ENCODE peak calls at places on chromosomes 1 and 21, in six cellular contexts. Q, S, Y, O, H and U are unnamed samples.

GRCh38 chr1:183576537-183576936 is 13.7 kb downstream of the NCF2 start:
- DNase-seq in Q (no peak), Y (no peak), O (no peak), H (no peak), S (no peak), U (no peak)

GRCh38 chr1:31765041-31765467 is 914 bp upstream of the ADGRB2 start:
- DNase-seq in Q (peak; percentile 19), S (peak; percentile 19), Y (no peak), H (no peak), O (peak; percentile 41), U (no peak)

GRCh38 chr1:215835951-215836350 is 268.8 kb downstream of the KCTD3 start:
- DNase-seq in O (no peak), Q (no peak), H (peak; percentile 64), Y (no peak), S (peak; percentile 90), U (peak; percentile 89)

GRCh38 chr1:98147280-98147679 is 226.4 kb upstream of the DPYD start:
- DNase-seq in S (no peak), Y (no peak), H (peak; percentile 57), O (no peak), Q (no peak), U (no peak)

GRCh38 chr1:213166868-213167267 is 115.8 kb downstream of the RPS6KC1 start:
- DNase-seq in Q (no peak), O (no peak), H (no peak), Y (no peak), S (no peak), U (no peak)

GRCh38 chr1:32761253-32761877 is 55.8 kb downstream of the YARS1 start:
- DNase-seq in S (peak; percentile 81), Q (peak; percentile 55), O (peak; percentile 85), H (peak; percentile 89), Y (peak; percentile 80), U (peak; percentile 88)

GRCh38 chr1:246632584-246633168 is 66.4 kb downstream of the CNST start:
- DNase-seq in S (peak; percentile 88), Y (no peak), H (peak; percentile 97), O (no peak), Q (no peak), U (peak; percentile 93)

GRCh38 chr1:10724052-10724494 is 72.4 kb downstream of the CASZ1 start:
- DNase-seq in Q (no peak), H (peak; percentile 57), O (peak; percentile 63), S (peak; percentile 26), Y (peak; percentile 86), U (peak; percentile 25)

GRCh38 chr1:113966013-113966412 is 13.3 kb upstream of the OLFML3 start:
- DNase-seq in Q (no peak), S (no peak), Y (no peak), O (no peak), H (peak; percentile 33), U (no peak)

GRCh38 chr1:183956559-183957188 is 80.9 kb downstream of the COLGALT2 start:
- DNase-seq in H (peak; percentile 90), Q (peak; percentile 95), O (no peak), S (peak; percentile 87), Y (no peak), U (peak; percentile 35)

GRCh38 chr1:187517508-187517907 is 688.8 kb downstream of the PLA2G4A start:
- DNase-seq in H (no peak), O (no peak), Q (no peak), S (no peak), Y (no peak), U (no peak)

GRCh38 chr21:45004481-45005263 is 64.8 kb downstream of the SLX9 start:
- DNase-seq in O (no peak), S (peak; percentile 32), Q (no peak), Y (peak; percentile 59), H (peak; percentile 65), U (no peak)

GRCh38 chr21:28832013-28832714 is 160.5 kb downstream of the LTN1 start:
- DNase-seq in O (no peak), H (peak; percentile 32), S (peak; percentile 41), Y (no peak), Q (no peak), U (no peak)

GRCh38 chr21:45973475-45974072 is 8.0 kb upstream of the COL6A1 start:
- DNase-seq in H (peak; percentile 82), O (peak; percentile 77), Y (peak; percentile 78), Q (peak; percentile 68), S (peak; percentile 87), U (no peak)

GRCh38 chr1:30856260-30856790 is 52.2 kb downstream of the SDC3 start:
- DNase-seq in H (peak; percentile 53), S (no peak), Q (no peak), O (peak; percentile 30), Y (no peak), U (no peak)

GRCh38 chr1:241825581-241825980 is 22.4 kb upstream of the EXO1 start:
- DNase-seq in S (peak; percentile 52), O (no peak), H (peak; percentile 41), Y (no peak), Q (no peak), U (peak; percentile 23)

GRCh38 chr1:12184008-12184681 is 17.4 kb downstream of the TNFRSF1B start:
- DNase-seq in H (peak; percentile 65), Y (peak; percentile 87), S (peak; percentile 85), O (peak; percentile 32), Q (no peak), U (no peak)

GRCh38 chr1:233777571-233777970 is 126.9 kb upstream of the SLC35F3 start:
- DNase-seq in H (no peak), O (no peak), S (no peak), Y (no peak), Q (no peak), U (no peak)

GRCh38 chr1:27557596-27558340 is 46.2 kb downstream of the AHDC1 start:
- DNase-seq in Q (no peak), H (peak; percentile 48), Y (peak; percentile 74), O (no peak), S (no peak), U (no peak)

GRCh38 chr1:232196042-232196441 is 433.9 kb downstream of the SIPA1L2 start:
- DNase-seq in O (no peak), Q (no peak), S (peak; percentile 6), Y (no peak), H (no peak), U (no peak)

GRCh38 chr1:112706505-112707216 is at the start of gene RHOC:
- DNase-seq in S (peak; percentile 56), Q (peak; percentile 83), Y (peak; percentile 88), O (peak; percentile 73), H (peak; percentile 29), U (no peak)

DNA sequence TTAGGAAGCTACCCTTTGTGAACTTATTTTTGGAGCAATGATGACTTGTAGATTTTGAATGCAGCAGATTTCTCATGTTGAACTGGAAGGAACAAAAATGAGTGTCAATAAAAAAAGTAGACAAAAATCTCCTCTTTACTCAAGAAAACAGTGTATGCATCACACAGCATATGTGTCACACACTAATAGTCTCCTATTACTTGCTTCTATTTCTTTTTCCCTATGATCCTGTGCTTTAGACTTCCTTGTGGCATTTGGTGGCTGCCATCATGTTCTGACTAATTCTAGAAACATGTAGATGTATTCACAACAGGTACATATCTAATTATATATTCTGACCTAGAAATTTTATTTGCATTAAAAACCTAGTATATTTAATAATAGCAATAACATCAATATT is 14.3 kb downstream of the RC3H1 start:
- DNase-seq in S (peak; percentile 48), Y (no peak), Q (no peak), H (peak; percentile 38), O (no peak), U (no peak)
- H3K4me3 ChIP-seq in S (no peak overlapping the region), Y (no peak overlapping the region), Q (no peak overlapping the region), H (no peak overlapping the region), O (no peak overlapping the region), U (no peak overlapping the region)

GRCh38 chr1:44806704-44807363 is at the start of gene DYNLT4:
- DNase-seq in Q (no peak), H (no peak), Y (no peak), S (no peak), O (no peak), U (no peak)

GRCh38 chr1:44808938-44809917 is 905 bp downstream of the BTBD19 start:
- DNase-seq in S (peak; percentile 82), Y (peak; percentile 80), Q (peak; percentile 93), H (peak; percentile 86), O (peak; percentile 37), U (no peak)

GRCh38 chr1:44807364-44808062 is 362 bp upstream of the DYNLT4 start:
- DNase-seq in Y (peak; percentile 98), H (peak; percentile 100), Q (peak; percentile 91), S (peak; percentile 99), O (peak; percentile 97), U (peak; percentile 100)

GRCh38 chr1:44810101-44810761 is 1.9 kb downstream of the BTBD19 start:
- DNase-seq in O (peak; percentile 97), Q (peak; percentile 55), Y (peak; percentile 89), S (no peak), H (peak; percentile 38), U (no peak)

DNA sequence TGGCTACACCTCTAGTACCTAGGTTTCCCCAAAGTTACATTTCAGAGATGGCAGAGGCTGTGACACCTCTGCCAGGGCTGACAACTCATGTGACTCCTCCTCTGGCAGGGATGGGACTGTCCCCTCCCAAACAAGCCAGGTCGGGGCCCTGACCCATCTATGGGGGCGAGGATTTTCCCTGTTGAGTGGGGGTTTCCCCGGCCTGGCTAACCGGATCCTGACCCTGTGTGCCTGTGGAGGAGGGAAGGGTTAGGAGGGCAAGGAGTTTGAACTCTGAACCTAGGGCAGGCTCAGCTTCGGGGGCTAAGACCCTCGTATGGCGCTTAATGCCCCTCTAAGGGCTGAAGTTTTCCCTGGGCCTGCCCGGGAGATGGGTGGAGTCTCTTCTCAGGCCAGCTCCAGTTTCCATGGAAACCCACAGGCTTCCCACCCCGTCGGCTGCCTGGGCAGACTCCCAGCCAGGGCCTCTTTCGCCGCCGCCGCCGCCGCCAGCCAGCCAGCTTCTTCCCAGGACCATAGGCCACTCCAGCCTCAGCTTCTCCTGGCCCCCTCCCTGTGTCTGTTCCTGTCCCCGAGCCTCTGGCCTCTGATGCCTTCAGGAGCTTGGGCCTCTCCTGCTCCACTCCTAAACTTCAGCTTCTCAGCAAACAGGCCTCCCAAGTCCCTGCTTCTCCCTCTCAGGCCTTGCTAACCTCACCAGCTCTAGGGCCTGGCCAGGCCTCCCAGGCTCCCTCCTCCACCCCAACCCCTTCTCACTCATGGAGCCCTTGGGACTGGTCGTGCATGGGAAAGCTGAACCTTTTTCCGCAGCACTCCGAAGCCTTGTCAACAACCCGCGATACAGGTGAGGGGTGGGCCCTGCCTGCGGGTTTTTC is at the start of gene BTBD19:
- DNase-seq in S (peak; percentile 91), Q (no peak), Y (peak; percentile 85), O (peak; percentile 88), H (peak; percentile 93), U (peak; percentile 78)
- H3K4me3 ChIP-seq in S (peak within 1 kb of the TSS; percentile 40), Q (peak within 1 kb of the TSS; percentile 35), Y (peak within 1 kb of the TSS; percentile 45), O (peak within 1 kb of the TSS; percentile 16), H (peak within 1 kb of the TSS; percentile 50), U (peak within 1 kb of the TSS; percentile 59)

GRCh38 chr1:229093546-229094336 is 177.2 kb upstream of the RAB4A start:
- DNase-seq in H (no peak), S (no peak), Y (no peak), Q (no peak), O (peak; percentile 86), U (no peak)
- H3K4me3 ChIP-seq in H (no peak overlapping the region), S (no peak overlapping the region), Y (no peak overlapping the region), Q (no peak overlapping the region), O (no peak overlapping the region), U (no peak overlapping the region)

DNA sequence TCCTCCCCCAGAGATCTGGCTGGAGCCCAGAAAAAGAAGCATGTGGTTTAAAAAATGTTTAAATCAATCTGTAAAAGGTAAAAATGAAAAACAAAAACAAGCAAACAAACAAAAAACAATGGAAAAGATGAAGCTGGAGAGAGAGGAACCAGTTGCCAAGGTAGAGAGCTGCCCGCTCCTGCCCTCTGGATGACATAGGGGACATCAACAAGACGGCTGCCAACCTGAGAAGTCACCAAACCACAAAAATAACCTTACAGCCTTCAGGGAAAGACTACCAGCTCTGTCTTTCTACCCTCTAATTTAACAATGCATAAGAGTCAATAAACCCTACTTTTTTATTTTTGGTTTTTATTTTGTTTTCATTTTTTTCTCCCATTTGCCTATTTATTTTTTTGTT is 8.5 kb upstream of the IPO9 start:
- DNase-seq in Q (no peak), H (no peak), Y (no peak), S (no peak), O (no peak), U (no peak)
- H3K4me3 ChIP-seq in Q (no peak overlapping the region), H (no peak overlapping the region), Y (no peak overlapping the region), S (no peak overlapping the region), O (no peak overlapping the region), U (no peak overlapping the region)

GRCh38 chr1:207740224-207740623 is 11.6 kb upstream of the CD46 start:
- DNase-seq in Y (no peak), Q (no peak), H (no peak), O (no peak), S (no peak), U (no peak)
- H3K4me3 ChIP-seq in Y (no peak overlapping the region), Q (no peak overlapping the region), H (no peak overlapping the region), O (no peak overlapping the region), S (no peak overlapping the region), U (no peak overlapping the region)